ENCODE peak calls at places on chromosomes 2 and 18, in seven cellular contexts. W, D, H, B, Y, L and C are unnamed samples.

GRCh38 chr18:25686960-25687520 is 335.1 kb upstream of the ZNF521 start:
- DNase-seq in L (no peak), H (no peak), W (no peak), B (peak), Y (no peak), D (no peak), C (peak)

GRCh38 chr2:213021971-213022899 is 129.2 kb downstream of the IKZF2 start:
- DNase-seq in Y (peak), H (no peak), D (peak), L (no peak), B (peak), W (no peak), C (peak)

GRCh38 chr18:2979871-2980606 is 32.9 kb downstream of the LPIN2 start:
- DNase-seq in L (no peak), H (no peak), W (peak), Y (no peak), D (peak), B (no peak), C (no peak)

GRCh38 chr2:159249955-159250723 is 36.4 kb downstream of the WDSUB1 start:
- DNase-seq in H (no peak), B (peak), D (peak), L (no peak), Y (peak), W (peak), C (peak)

GRCh38 chr2:181607629-181608627 is 49.0 kb downstream of the CERKL start:
- DNase-seq in L (no peak), B (no peak), Y (no peak), W (no peak), H (no peak), D (no peak), C (no peak)

GRCh38 chr2:3453196-3453845 is 66.0 kb downstream of the ADI1 start:
- DNase-seq in Y (no peak), W (no peak), D (no peak), H (no peak), L (no peak), B (no peak), C (no peak)

GRCh38 chr2:220076734-220077133 is 449.3 kb downstream of the SLC4A3 start:
- DNase-seq in L (peak), D (peak), H (no peak), W (no peak), Y (peak), B (peak), C (peak)

GRCh38 chr18:12995952-12996477 is 4.9 kb downstream of the CEP192 start:
- DNase-seq in L (no peak), D (no peak), W (no peak), Y (no peak), B (no peak), H (no peak), C (no peak)

GRCh38 chr2:158809816-158810215 is 14.7 kb downstream of the DAPL1 start:
- DNase-seq in L (no peak), H (no peak), D (peak), Y (no peak), B (no peak), W (no peak), C (no peak)

GRCh38 chr2:187372213-187372612 is 75.8 kb downstream of the CALCRL start:
- DNase-seq in H (no peak), D (peak), B (peak), W (no peak), L (no peak), Y (peak), C (no peak)

GRCh38 chr2:205270689-205271088 is 411.6 kb upstream of the NRP2 start:
- DNase-seq in D (no peak), W (no peak), Y (peak), L (no peak), B (no peak), H (no peak), C (no peak)

GRCh38 chr2:1856481-1856880 is 112.2 kb upstream of the PXDN start:
- DNase-seq in B (no peak), L (no peak), D (no peak), Y (no peak), W (no peak), H (no peak), C (no peak)

GRCh38 chr2:160741815-160742214 is 248.2 kb upstream of the RBMS1 start:
- DNase-seq in L (no peak), W (no peak), H (no peak), Y (no peak), B (no peak), D (no peak), C (no peak)

GRCh38 chr2:96806468-96807126 is 9.5 kb upstream of the CNNM3 start:
- DNase-seq in W (peak), H (peak), D (no peak), Y (no peak), L (no peak), B (no peak), C (no peak)

GRCh38 chr2:239757154-239757760 is 267.9 kb downstream of the NDUFA10 start:
- DNase-seq in H (no peak), Y (no peak), W (no peak), L (no peak), B (no peak), D (no peak), C (no peak)